ENCODE peak calls at places on chromosomes 2 and 18, in five cellular contexts. Q, Y, F, T and Z are unnamed samples.

GRCh38 chr2:2491964-2492363 is 160.9 kb upstream of the MYT1L start:
- DNase-seq in Q (no peak), Y (no peak), F (no peak), T (no peak), Z (no peak)

GRCh38 chr2:201806442-201806841 is at the start of gene CDK15:
- DNase-seq in Q (no peak), Y (no peak), F (peak), T (no peak), Z (no peak)

GRCh38 chr2:108921096-108922030 is 67.7 kb downstream of the EDAR start:
- DNase-seq in Q (no peak), Y (no peak), F (no peak), T (no peak), Z (no peak)

GRCh38 chr2:238285653-238286082 is 2.7 kb downstream of the PER2 start:
- DNase-seq in Q (no peak), Y (no peak), F (peak), T (no peak), Z (no peak)

GRCh38 chr2:45643095-45643494 is 8.4 kb upstream of the PRKCE start:
- DNase-seq in Q (no peak), Y (no peak), F (peak), T (no peak), Z (no peak)

GRCh38 chr2:199662245-199662644 is 188.7 kb downstream of the FTCDNL1 start:
- DNase-seq in Q (no peak), Y (no peak), F (no peak), T (no peak), Z (no peak)

GRCh38 chr18:59540356-59540755 is 156.9 kb downstream of the CCBE1 start:
- DNase-seq in Q (no peak), Y (no peak), F (peak), T (no peak), Z (no peak)

GRCh38 chr18:74289137-74289536 is 2.6 kb downstream of the CYB5A start:
- DNase-seq in Q (no peak), Y (no peak), F (peak), T (no peak), Z (no peak)

GRCh38 chr18:54879691-54880090 is 51.4 kb downstream of the RAB27B start:
- DNase-seq in Q (no peak), Y (no peak), F (no peak), T (no peak), Z (no peak)

GRCh38 chr2:60533114-60534033 is 20.1 kb downstream of the BCL11A start:
- DNase-seq in Q (no peak), Y (no peak), F (peak), T (no peak), Z (no peak)

GRCh38 chr2:181459646-181460045 is 2.5 kb downstream of the ITGA4 start:
- DNase-seq in Q (no peak), Y (no peak), F (no peak), T (no peak), Z (no peak)

GRCh38 chr18:55415258-55415871 is 172.6 kb downstream of the TCF4 start:
- DNase-seq in Q (peak), Y (peak), F (peak), T (peak), Z (peak)

GRCh38 chr18:28112056-28112470 is 64.9 kb downstream of the CDH2 start:
- DNase-seq in Q (no peak), Y (no peak), F (peak), T (no peak), Z (no peak)

GRCh38 chr2:98469862-98470544 is 25.3 kb downstream of the INPP4A start:
- DNase-seq in Q (no peak), Y (no peak), F (no peak), T (no peak), Z (no peak)